ENCODE peak calls at places on chromosome 13, in six cellular contexts. L is mesenchymal stem cell, I is PC-3, A is colonic mucosa, G is fibroblast of lung, K is neural progenitor cell. V is an unnamed sample. For H3K4me1, the result is how much of the 10 kb centered on the place peaks cover.

GRCh38 chr13:43058836-43059235 is 35.5 kb downstream of the DNAJC15 start:
- DNase-seq in G (no peak), I (no peak), K (no peak), A (no peak), L (peak), V (no peak)

GRCh38 chr13:113297370-113297871 is 382 bp downstream of the LAMP1 start:
- DNase-seq in I (no peak), A (peak), G (no peak), K (no peak), L (peak), V (peak)

GRCh38 chr13:45773944-45774343 is 71.8 kb downstream of the CBY2 start:
- DNase-seq in L (no peak), K (no peak), A (no peak), I (no peak), G (no peak), V (no peak)

GRCh38 chr13:50989476-50989875 is 79.9 kb downstream of the RNASEH2B start:
- DNase-seq in A (no peak), L (peak), I (peak), K (peak), G (peak), V (no peak)

GRCh38 chr13:97254809-97255208 is 32.7 kb downstream of the MBNL2 start:
- DNase-seq in G (no peak), I (peak), A (no peak), L (peak), K (no peak), V (no peak)

GRCh38 chr13:110125157-110125556 is 181.8 kb downstream of the COL4A1 start:
- DNase-seq in K (no peak), I (no peak), L (no peak), A (no peak), G (no peak), V (no peak)

GRCh38 chr13:26568132-26568815 is 10.8 kb downstream of the WASF3 start:
- DNase-seq in L (no peak), I (no peak), G (no peak), K (no peak), A (no peak), V (no peak)

GRCh38 chr13:37640499-37640898 is 41.9 kb upstream of the POSTN start:
- DNase-seq in L (peak), G (peak), A (no peak), K (peak), I (peak), V (peak)

GRCh38 chr13:46569471-46569870 is 16.5 kb downstream of the LRCH1 start:
- DNase-seq in K (no peak), I (no peak), A (no peak), G (no peak), L (no peak), V (no peak)

GRCh38 chr13:97866346-97866745 is 87.1 kb upstream of the IPO5 start:
- DNase-seq in L (no peak), G (no peak), K (no peak), I (peak), A (no peak), V (no peak)

GRCh38 chr13:28568286-28568685 is 73.4 kb upstream of the FLT1 start:
- DNase-seq in A (peak), L (peak), G (peak), I (no peak), K (no peak), V (no peak)

GRCh38 chr13:106230450-106230849 is 305.0 kb downstream of the EFNB2 start:
- DNase-seq in I (peak), L (peak), A (no peak), G (peak), K (no peak), V (no peak)

GRCh38 chr13:52968074-52968700 is 60.4 kb upstream of the OLFM4 start:
- DNase-seq in G (peak), A (peak), I (peak), K (peak), L (peak), V (peak)

GRCh38 chr13:44322928-44323327 is 50.7 kb upstream of the SERP2 start:
- DNase-seq in I (peak), G (no peak), K (no peak), A (no peak), L (no peak), V (no peak)

GRCh38 chr13:24747248-24748151 is 16.5 kb upstream of the RNF17 start:
- DNase-seq in L (peak), I (no peak), K (peak), G (peak), A (no peak), V (no peak)

GRCh38 chr13:60211548-60211947 is 47.8 kb upstream of the DIAPH3 start:
- DNase-seq in K (no peak), A (no peak), L (no peak), I (no peak), G (no peak), V (no peak)

GRCh38 chr13:88887045-88887662 is 1216.0 kb downstream of the SLITRK5 start:
- DNase-seq in L (no peak), I (no peak), G (no peak), A (no peak), K (peak), V (peak)

GRCh38 chr13:47480121-47480520 is 521.0 kb downstream of the SUCLA2 start:
- DNase-seq in A (no peak), I (peak), L (peak), G (peak), K (no peak), V (no peak)

GRCh38 chr13:26485288-26485687 is 72.2 kb upstream of the WASF3 start:
- DNase-seq in I (no peak), L (no peak), K (no peak), A (no peak), G (no peak), V (no peak)

GRCh38 chr13:44815507-44816074 is 173.7 kb downstream of the NUFIP1 start:
- DNase-seq in G (peak), L (peak), I (peak), K (peak), A (peak), V (peak)

GRCh38 chr13:80224468-80224867 is 116.5 kb downstream of the SPRY2 start:
- DNase-seq in A (no peak), L (no peak), I (peak), G (no peak), K (no peak), V (no peak)

GRCh38 chr13:77697208-77698103 is at the start of gene SLAIN1:
- DNase-seq in K (peak), G (peak), I (peak), L (peak), A (peak), V (peak)
- H3K9ac ChIP-seq in K (peak), G (peak), I (no peak), L (no peak), A (no peak), V (peak)

GRCh38 chr13:40586886-40587285 is 79.6 kb downstream of the FOXO1 start:
- DNase-seq in L (no peak), A (no peak), I (no peak), K (no peak), G (peak), V (no peak)

GRCh38 chr13:40589285-40590109 is 76.9 kb downstream of the FOXO1 start:
- DNase-seq in A (no peak), G (peak), I (peak), K (peak), L (peak), V (peak)

GRCh38 chr13:40590112-40590862 is 76.2 kb downstream of the FOXO1 start:
- DNase-seq in G (no peak), K (no peak), A (no peak), L (no peak), I (no peak), V (no peak)

GRCh38 chr13:40585911-40586471 is 80.5 kb downstream of the FOXO1 start:
- DNase-seq in A (no peak), L (no peak), G (peak), K (no peak), I (peak), V (no peak)

GRCh38 chr13:40588101-40588500 is 78.3 kb downstream of the FOXO1 start:
- DNase-seq in A (no peak), L (no peak), K (no peak), G (no peak), I (no peak), V (no peak)
- H3K4me1 ChIP-seq in A (under half), L (under half), K (under half), G (under half), I (under half), V (half or more)

GRCh38 chr13:86758116-86758515 is 913.1 kb upstream of the SLITRK5 start:
- DNase-seq in L (no peak), K (no peak), I (peak), A (no peak), G (no peak), V (no peak)
- H3K27ac ChIP-seq in L (no peak), K (no peak), I (peak), A (no peak), G (no peak), V (no peak)

GRCh38 chr13:29991343-29991742 is 140.9 kb upstream of the UBL3 start:
- DNase-seq in K (no peak), A (no peak), I (peak), L (peak), G (peak), V (no peak)
- H3K9ac ChIP-seq in K (no peak), A (no peak), I (no peak), L (no peak), G (no peak), V (no peak)

GRCh38 chr13:98999635-98999952 is 21.7 kb upstream of the DOCK9 start:
- DNase-seq in G (peak), K (no peak), L (no peak), A (no peak), I (no peak), V (no peak)

GRCh38 chr13:98997051-98997730 is 19.3 kb upstream of the DOCK9 start:
- DNase-seq in L (no peak), G (no peak), A (no peak), I (no peak), K (no peak), V (no peak)

GRCh38 chr13:98997738-98998641 is 20.1 kb upstream of the DOCK9 start:
- DNase-seq in K (no peak), I (peak), G (no peak), L (no peak), A (no peak), V (no peak)

GRCh38 chr13:99000137-99000536 is 22.3 kb upstream of the DOCK9 start:
- DNase-seq in A (no peak), K (no peak), L (no peak), G (no peak), I (no peak), V (no peak)

DNA sequence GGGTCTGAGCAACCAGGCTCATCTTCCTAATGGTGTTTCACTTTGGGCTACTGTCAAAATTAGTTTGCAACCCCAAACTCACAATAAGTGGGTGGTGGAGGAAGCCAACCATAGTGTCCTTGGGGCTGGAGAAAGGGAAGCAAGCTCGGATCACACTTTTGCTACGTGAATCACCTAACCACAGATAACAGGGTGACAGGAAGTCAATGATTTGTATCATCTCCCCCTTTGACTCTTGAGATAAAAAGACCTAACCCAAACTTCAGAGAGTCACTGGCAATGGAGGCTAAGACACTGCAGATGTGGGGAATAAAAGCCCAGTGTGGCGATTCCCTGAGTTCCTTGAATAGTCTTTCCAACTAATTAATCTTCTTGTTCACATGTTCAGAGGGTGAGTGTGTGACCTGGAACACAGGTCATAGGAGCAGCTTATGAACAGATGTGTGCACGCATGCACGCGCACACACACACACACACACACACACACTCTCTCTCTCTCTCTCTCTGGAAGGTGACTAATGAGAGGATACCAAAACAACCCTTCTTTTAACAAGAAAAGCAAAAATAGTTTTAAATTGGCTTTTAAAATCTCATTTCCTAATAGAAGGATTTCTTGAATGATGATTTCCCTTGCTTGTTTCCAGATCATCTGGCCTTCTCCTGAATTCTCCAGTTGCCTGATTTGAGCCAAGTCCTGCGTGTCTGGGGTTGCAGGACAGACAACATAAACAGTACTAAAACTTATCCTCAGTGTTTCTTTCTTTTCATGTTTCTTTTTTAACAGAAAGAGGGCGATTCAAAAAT is 21.2 kb upstream of the DOCK9 start:
- DNase-seq in L (peak), I (no peak), K (no peak), G (peak), A (no peak), V (no peak)
- H3K4me1 ChIP-seq in L (under half), I (under half), K (under half), G (under half), A (under half), V (under half)

V was measured in Karpas-422.